ENCODE peak calls at places on chromosomes 2 and 18, in five cellular contexts. One of them, this sample, is unnamed.

GRCh38 chr2:181176540-181176939 is 196.1 kb downstream of the UBE2E3 start:
- DNase-seq in endodermal cell: no peak
- DNase-seq in sigmoid colon: no peak
- DNase-seq in lower lobe of right lung: no peak
- DNase-seq in A549: no peak
- DNase-seq in this sample: peak

GRCh38 chr2:196333397-196333796 is 162.0 kb upstream of the STK17B start:
- DNase-seq in endodermal cell: no peak
- DNase-seq in sigmoid colon: no peak
- DNase-seq in lower lobe of right lung: no peak
- DNase-seq in A549: no peak
- DNase-seq in this sample: no peak

GRCh38 chr18:13375302-13376255 is 157.0 kb downstream of the LDLRAD4 start:
- DNase-seq in endodermal cell: peak
- DNase-seq in sigmoid colon: peak
- DNase-seq in lower lobe of right lung: no peak
- DNase-seq in A549: peak
- DNase-seq in this sample: peak

GRCh38 chr2:1790473-1790872 is 46.2 kb upstream of the PXDN start:
- DNase-seq in endodermal cell: no peak
- DNase-seq in sigmoid colon: no peak
- DNase-seq in lower lobe of right lung: no peak
- DNase-seq in A549: no peak
- DNase-seq in this sample: no peak

GRCh38 chr2:20438334-20439192 is 8.3 kb upstream of the RHOB start:
- DNase-seq in endodermal cell: no peak
- DNase-seq in sigmoid colon: peak
- DNase-seq in lower lobe of right lung: no peak
- DNase-seq in A549: peak
- DNase-seq in this sample: no peak

GRCh38 chr2:127733113-127733815 is 32.0 kb downstream of the SFT2D3 start:
- DNase-seq in endodermal cell: no peak
- DNase-seq in sigmoid colon: no peak
- DNase-seq in lower lobe of right lung: no peak
- DNase-seq in A549: no peak
- DNase-seq in this sample: no peak

GRCh38 chr2:182894174-182894573 is 27.7 kb upstream of the FRZB start:
- DNase-seq in endodermal cell: no peak
- DNase-seq in sigmoid colon: no peak
- DNase-seq in lower lobe of right lung: no peak
- DNase-seq in A549: no peak
- DNase-seq in this sample: no peak

GRCh38 chr2:60796573-60797509 is 40.8 kb downstream of the PAPOLG start:
- DNase-seq in endodermal cell: no peak
- DNase-seq in sigmoid colon: no peak
- DNase-seq in lower lobe of right lung: no peak
- DNase-seq in A549: no peak
- DNase-seq in this sample: no peak

GRCh38 chr2:26466662-26467310 is 11.1 kb downstream of the OTOF start:
- DNase-seq in endodermal cell: no peak
- DNase-seq in sigmoid colon: no peak
- DNase-seq in lower lobe of right lung: peak
- DNase-seq in A549: peak
- DNase-seq in this sample: no peak

GRCh38 chr18:54358495-54358793 is 738 bp downstream of the C18orf54 start:
- DNase-seq in endodermal cell: no peak
- DNase-seq in sigmoid colon: no peak
- DNase-seq in lower lobe of right lung: no peak
- DNase-seq in A549: no peak
- DNase-seq in this sample: peak

GRCh38 chr2:200383380-200384110 is 77.1 kb downstream of the SPATS2L start:
- DNase-seq in endodermal cell: no peak
- DNase-seq in sigmoid colon: no peak
- DNase-seq in lower lobe of right lung: no peak
- DNase-seq in A549: no peak
- DNase-seq in this sample: no peak

GRCh38 chr2:75429036-75429435 is 131.7 kb downstream of the EVA1A start:
- DNase-seq in endodermal cell: peak
- DNase-seq in sigmoid colon: no peak
- DNase-seq in lower lobe of right lung: no peak
- DNase-seq in A549: no peak
- DNase-seq in this sample: no peak

GRCh38 chr2:229249536-229249935 is 21.6 kb downstream of the PID1 start:
- DNase-seq in endodermal cell: no peak
- DNase-seq in sigmoid colon: no peak
- DNase-seq in lower lobe of right lung: no peak
- DNase-seq in A549: no peak
- DNase-seq in this sample: no peak

GRCh38 chr2:200787351-200788128 is 24.2 kb upstream of the BZW1 start:
- DNase-seq in endodermal cell: no peak
- DNase-seq in sigmoid colon: no peak
- DNase-seq in lower lobe of right lung: no peak
- DNase-seq in A549: peak
- DNase-seq in this sample: peak

GRCh38 chr2:190583507-190584337 is 49.2 kb upstream of the NEMP2 start:
- DNase-seq in endodermal cell: no peak
- DNase-seq in sigmoid colon: no peak
- DNase-seq in lower lobe of right lung: no peak
- DNase-seq in A549: no peak
- DNase-seq in this sample: no peak

GRCh38 chr2:222698276-222698675 is 26.8 kb downstream of the MOGAT1 start:
- DNase-seq in endodermal cell: no peak
- DNase-seq in sigmoid colon: no peak
- DNase-seq in lower lobe of right lung: no peak
- DNase-seq in A549: no peak
- DNase-seq in this sample: no peak

GRCh38 chr2:127208313-127208712 is 11.8 kb downstream of the CYP27C1 start:
- DNase-seq in endodermal cell: peak
- DNase-seq in sigmoid colon: no peak
- DNase-seq in lower lobe of right lung: no peak
- DNase-seq in A549: no peak
- DNase-seq in this sample: no peak

GRCh38 chr2:215010390-215010789 is 128.0 kb downstream of the ABCA12 start:
- DNase-seq in endodermal cell: no peak
- DNase-seq in sigmoid colon: no peak
- DNase-seq in lower lobe of right lung: no peak
- DNase-seq in A549: no peak
- DNase-seq in this sample: no peak

GRCh38 chr2:76688732-76689131 is 833.4 kb downstream of the LRRTM4 start:
- DNase-seq in endodermal cell: no peak
- DNase-seq in sigmoid colon: no peak
- DNase-seq in lower lobe of right lung: no peak
- DNase-seq in A549: no peak
- DNase-seq in this sample: no peak

GRCh38 chr2:73156539-73157124 is 43.9 kb upstream of the RAB11FIP5 start:
- DNase-seq in endodermal cell: peak
- DNase-seq in sigmoid colon: peak
- DNase-seq in lower lobe of right lung: peak
- DNase-seq in A549: peak
- DNase-seq in this sample: no peak

GRCh38 chr18:8703781-8704301 is 1.5 kb upstream of the MTCL1 start:
- DNase-seq in endodermal cell: peak
- DNase-seq in sigmoid colon: peak
- DNase-seq in lower lobe of right lung: no peak
- DNase-seq in A549: no peak
- DNase-seq in this sample: no peak

DNA sequence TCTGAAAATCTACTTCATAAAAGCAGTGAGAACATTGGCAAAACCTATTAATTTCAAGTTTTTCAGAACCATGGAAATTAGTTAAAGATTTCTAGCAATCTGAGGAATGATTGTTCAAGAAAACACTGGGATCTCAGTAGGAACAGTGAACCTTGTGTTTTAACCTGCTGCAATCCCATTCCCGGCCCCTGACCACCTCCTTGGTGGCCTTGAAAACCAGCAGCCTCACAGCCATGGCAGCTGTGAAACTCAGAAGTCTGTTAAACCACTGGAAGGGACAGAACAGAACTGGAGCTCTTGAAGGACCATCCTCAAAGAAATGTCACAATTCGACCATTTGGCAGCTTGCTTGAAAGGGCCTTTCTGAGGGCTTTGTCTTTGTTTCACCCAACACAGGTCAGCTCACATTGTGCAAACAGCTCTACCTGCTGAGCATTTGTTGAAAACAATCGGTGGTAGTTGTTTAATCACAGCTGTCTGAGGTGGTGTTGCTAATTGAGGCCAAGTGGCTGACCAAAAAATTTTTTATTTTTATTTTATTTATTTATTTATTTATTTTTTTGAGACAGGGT is 25.8 kb downstream of the NEDD4L start:
- DNase-seq in endodermal cell: peak
- DNase-seq in sigmoid colon: no peak
- DNase-seq in lower lobe of right lung: no peak
- DNase-seq in A549: no peak
- DNase-seq in this sample: no peak
- H3K4me3 ChIP-seq in endodermal cell: peak
- H3K4me3 ChIP-seq in sigmoid colon: no peak
- H3K4me3 ChIP-seq in lower lobe of right lung: no peak
- H3K4me3 ChIP-seq in A549: no peak
- H3K4me3 ChIP-seq in this sample: no peak

DNA sequence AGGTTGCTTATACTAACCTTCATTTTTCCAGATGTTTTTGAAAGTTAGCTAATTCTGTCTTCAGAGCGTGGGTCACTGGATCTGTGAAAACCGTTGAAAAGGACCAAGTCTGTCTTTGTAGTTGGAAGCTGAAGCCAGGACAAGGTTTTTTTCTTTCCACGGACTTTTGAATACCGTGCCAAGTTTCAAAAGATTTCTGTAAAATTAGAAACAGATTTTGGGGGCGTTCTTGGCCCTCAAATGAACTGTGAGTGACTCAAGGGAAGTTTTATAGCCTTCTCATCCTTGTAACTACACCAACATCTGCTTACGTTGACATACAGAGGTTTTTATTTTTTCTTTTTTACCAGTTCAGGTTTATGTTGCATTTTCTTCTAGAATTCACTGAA is at the start of gene FAP:
- DNase-seq in endodermal cell: no peak
- DNase-seq in sigmoid colon: no peak
- DNase-seq in lower lobe of right lung: no peak
- DNase-seq in A549: no peak
- DNase-seq in this sample: peak
- H3K4me3 ChIP-seq in endodermal cell: no peak
- H3K4me3 ChIP-seq in sigmoid colon: peak
- H3K4me3 ChIP-seq in lower lobe of right lung: peak
- H3K4me3 ChIP-seq in A549: no peak
- H3K4me3 ChIP-seq in this sample: peak

GRCh38 chr18:35949090-35949489 is 23.4 kb upstream of the RMP24 start:
- DNase-seq in endodermal cell: no peak
- DNase-seq in sigmoid colon: no peak
- DNase-seq in lower lobe of right lung: no peak
- DNase-seq in A549: no peak
- DNase-seq in this sample: no peak

GRCh38 chr18:35950628-35950982 is 21.9 kb upstream of the RMP24 start:
- DNase-seq in endodermal cell: no peak
- DNase-seq in sigmoid colon: no peak
- DNase-seq in lower lobe of right lung: no peak
- DNase-seq in A549: no peak
- DNase-seq in this sample: no peak

GRCh38 chr18:35953688-35954087 is 18.8 kb upstream of the RMP24 start:
- DNase-seq in endodermal cell: no peak
- DNase-seq in sigmoid colon: no peak
- DNase-seq in lower lobe of right lung: no peak
- DNase-seq in A549: no peak
- DNase-seq in this sample: no peak

GRCh38 chr18:35948080-35948479 is 24.4 kb upstream of the RMP24 start:
- DNase-seq in endodermal cell: no peak
- DNase-seq in sigmoid colon: no peak
- DNase-seq in lower lobe of right lung: no peak
- DNase-seq in A549: no peak
- DNase-seq in this sample: no peak

GRCh38 chr18:35949903-35950627 is 22.4 kb upstream of the RMP24 start:
- DNase-seq in endodermal cell: peak
- DNase-seq in sigmoid colon: peak
- DNase-seq in lower lobe of right lung: peak
- DNase-seq in A549: peak
- DNase-seq in this sample: no peak
- H3K4me3 ChIP-seq in endodermal cell: peak
- H3K4me3 ChIP-seq in sigmoid colon: peak
- H3K4me3 ChIP-seq in lower lobe of right lung: peak
- H3K4me3 ChIP-seq in A549: peak
- H3K4me3 ChIP-seq in this sample: peak

GRCh38 chr2:3801506-3801905 is 98.1 kb downstream of the DCDC2C start:
- DNase-seq in endodermal cell: no peak
- DNase-seq in sigmoid colon: no peak
- DNase-seq in lower lobe of right lung: no peak
- DNase-seq in A549: no peak
- DNase-seq in this sample: no peak
- H3K4me3 ChIP-seq in endodermal cell: no peak
- H3K4me3 ChIP-seq in sigmoid colon: no peak
- H3K4me3 ChIP-seq in lower lobe of right lung: no peak
- H3K4me3 ChIP-seq in A549: no peak
- H3K4me3 ChIP-seq in this sample: no peak